ENCODE peak calls at places on chromosomes 4 and X, in four cellular contexts. One of them, this sample, is unnamed.
A peak's percentile ranks its signal among the peaks of the same experiment; 100 is the strongest.

GRCh38 chr4:121072836-121073362 is 564 bp upstream of the NDNF start:
- DNase-seq in IMR-90: no peak
- DNase-seq in H9: peak; percentile 39
- DNase-seq in H1: no peak
- DNase-seq in this sample: peak; percentile 63

GRCh38 chr4:12409507-12410190 is 981.0 kb upstream of the HS3ST1 start:
- DNase-seq in IMR-90: no peak
- DNase-seq in H9: no peak
- DNase-seq in H1: no peak
- DNase-seq in this sample: no peak

GRCh38 chr4:85823295-85823694 is 348.3 kb downstream of the ARHGAP24 start:
- DNase-seq in IMR-90: peak; percentile 62
- DNase-seq in H9: peak; percentile 33
- DNase-seq in H1: no peak
- DNase-seq in this sample: peak; percentile 66

GRCh38 chr4:98682719-98683118 is 24.3 kb upstream of the TSPAN5 start:
- DNase-seq in IMR-90: peak; percentile 61
- DNase-seq in H9: no peak
- DNase-seq in H1: no peak
- DNase-seq in this sample: no peak

GRCh38 chr4:56958111-56958517 is 19.3 kb downstream of the NOA1 start:
- DNase-seq in IMR-90: peak; percentile 100
- DNase-seq in H9: no peak
- DNase-seq in H1: no peak
- DNase-seq in this sample: no peak

GRCh38 chr4:79492148-79492547 is 84.1 kb upstream of the GK2 start:
- DNase-seq in IMR-90: no peak
- DNase-seq in H9: no peak
- DNase-seq in H1: no peak
- DNase-seq in this sample: no peak

GRCh38 chr4:150010525-150011126 is 67.6 kb upstream of the DCLK2 start:
- DNase-seq in IMR-90: peak; percentile 72
- DNase-seq in H9: peak; percentile 43
- DNase-seq in H1: no peak
- DNase-seq in this sample: peak; percentile 82

GRCh38 chr4:187604984-187605383 is 390.6 kb upstream of the ZFP42 start:
- DNase-seq in IMR-90: no peak
- DNase-seq in H9: peak; percentile 38
- DNase-seq in H1: no peak
- DNase-seq in this sample: no peak

GRCh38 chrX:118665204-118665603 is 62.2 kb upstream of the IL13RA1 start:
- DNase-seq in IMR-90: no peak
- DNase-seq in H9: no peak
- DNase-seq in H1: no peak
- DNase-seq in this sample: no peak
- H4K5ac ChIP-seq in IMR-90: no peak overlapping the region
- H4K5ac ChIP-seq in H9: no peak overlapping the region
- H4K5ac ChIP-seq in H1: no peak overlapping the region
- H4K5ac ChIP-seq in this sample: no peak overlapping the region

DNA sequence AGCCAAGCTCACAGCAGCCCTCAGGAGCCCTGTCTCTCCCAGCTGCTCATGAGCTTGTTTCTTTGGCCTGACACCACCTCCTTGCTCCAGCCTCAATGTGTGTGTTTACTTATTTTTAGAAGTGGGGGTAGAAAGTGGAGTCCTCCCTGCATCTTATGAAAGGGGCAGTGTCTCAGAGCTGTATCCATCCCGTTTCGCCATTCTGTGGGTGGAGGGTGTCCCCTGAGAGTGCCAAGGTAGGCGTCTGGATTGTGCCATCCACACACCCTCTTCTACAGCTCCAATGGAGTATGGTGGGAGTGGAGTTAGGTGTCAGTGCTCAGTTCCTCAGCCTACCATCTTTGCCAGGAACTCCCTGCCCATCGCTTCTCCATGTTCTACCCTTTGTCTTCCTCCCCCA is 8.3 kb downstream of the SPON2 start:
- DNase-seq in IMR-90: no peak
- DNase-seq in H9: no peak
- DNase-seq in H1: no peak
- DNase-seq in this sample: no peak
- H3K23ac ChIP-seq in IMR-90: no peak overlapping the region
- H3K23ac ChIP-seq in H9: no peak overlapping the region
- H3K23ac ChIP-seq in H1: no peak overlapping the region
- H3K23ac ChIP-seq in this sample: no peak overlapping the region

GRCh38 chr4:157196050-157196449 is 24.5 kb upstream of the GRIA2 start:
- DNase-seq in IMR-90: no peak
- DNase-seq in H9: peak; percentile 39
- DNase-seq in H1: no peak
- DNase-seq in this sample: peak; percentile 11
- H4K5ac ChIP-seq in IMR-90: no peak overlapping the region
- H4K5ac ChIP-seq in H9: no peak overlapping the region
- H4K5ac ChIP-seq in H1: no peak overlapping the region
- H4K5ac ChIP-seq in this sample: no peak overlapping the region

DNA sequence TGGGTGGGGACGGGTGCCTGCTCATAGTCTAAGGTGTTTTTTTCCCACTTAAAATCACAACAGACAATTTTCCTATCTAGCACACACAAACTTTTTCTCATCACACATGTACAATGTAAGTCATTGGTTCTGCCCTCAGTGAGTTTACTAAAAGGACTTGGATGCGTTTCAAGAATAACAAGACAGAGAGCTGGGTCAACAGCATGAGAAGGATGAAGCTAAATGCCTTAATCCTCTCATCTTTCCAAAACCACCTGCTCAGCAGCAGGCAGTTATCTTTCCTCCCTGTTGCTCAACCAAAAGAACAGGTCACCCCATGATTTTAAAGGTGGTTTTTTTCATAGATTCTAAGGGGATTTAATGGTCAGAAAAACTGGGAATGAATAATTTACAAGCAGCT is 40.1 kb downstream of the OFD1 start:
- DNase-seq in IMR-90: peak; percentile 23
- DNase-seq in H9: no peak
- DNase-seq in H1: no peak
- DNase-seq in this sample: no peak
- H3K23ac ChIP-seq in IMR-90: no peak overlapping the region
- H3K23ac ChIP-seq in H9: no peak overlapping the region
- H3K23ac ChIP-seq in H1: no peak overlapping the region
- H3K23ac ChIP-seq in this sample: no peak overlapping the region

GRCh38 chr4:77801260-77801608 is 17.9 kb downstream of the CNOT6L start:
- DNase-seq in IMR-90: no peak
- DNase-seq in H9: no peak
- DNase-seq in H1: no peak
- DNase-seq in this sample: no peak

GRCh38 chr4:77804471-77804870 is 14.7 kb downstream of the CNOT6L start:
- DNase-seq in IMR-90: peak; percentile 31
- DNase-seq in H9: no peak
- DNase-seq in H1: no peak
- DNase-seq in this sample: no peak

GRCh38 chr4:77800077-77800476 is 19.1 kb downstream of the CNOT6L start:
- DNase-seq in IMR-90: no peak
- DNase-seq in H9: no peak
- DNase-seq in H1: no peak
- DNase-seq in this sample: no peak

GRCh38 chr4:77800483-77801259 is 18.5 kb downstream of the CNOT6L start:
- DNase-seq in IMR-90: peak; percentile 44
- DNase-seq in H9: no peak
- DNase-seq in H1: no peak
- DNase-seq in this sample: no peak

DNA sequence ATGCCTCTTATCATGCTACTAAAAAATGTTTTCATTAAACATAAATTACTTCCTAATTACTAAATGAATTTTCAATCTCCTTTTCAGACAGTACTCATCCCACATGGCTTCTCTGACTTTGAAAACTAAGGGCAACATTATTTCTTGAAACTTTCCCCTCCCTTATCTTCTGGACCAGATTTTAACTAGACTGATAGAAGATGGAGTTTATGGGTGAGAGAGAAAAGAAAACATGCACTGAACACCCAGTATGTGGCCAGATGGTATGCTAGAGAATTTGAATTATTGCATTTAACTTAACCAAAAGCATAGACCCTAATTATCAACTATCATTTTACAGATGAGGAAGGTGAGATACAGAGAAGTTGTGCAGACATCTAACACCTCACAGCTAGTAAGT is 16.8 kb downstream of the CNOT6L start:
- DNase-seq in IMR-90: no peak
- DNase-seq in H9: no peak
- DNase-seq in H1: no peak
- DNase-seq in this sample: no peak
- H4K5ac ChIP-seq in IMR-90: no peak overlapping the region
- H4K5ac ChIP-seq in H9: no peak overlapping the region
- H4K5ac ChIP-seq in H1: no peak overlapping the region
- H4K5ac ChIP-seq in this sample: no peak overlapping the region

DNA sequence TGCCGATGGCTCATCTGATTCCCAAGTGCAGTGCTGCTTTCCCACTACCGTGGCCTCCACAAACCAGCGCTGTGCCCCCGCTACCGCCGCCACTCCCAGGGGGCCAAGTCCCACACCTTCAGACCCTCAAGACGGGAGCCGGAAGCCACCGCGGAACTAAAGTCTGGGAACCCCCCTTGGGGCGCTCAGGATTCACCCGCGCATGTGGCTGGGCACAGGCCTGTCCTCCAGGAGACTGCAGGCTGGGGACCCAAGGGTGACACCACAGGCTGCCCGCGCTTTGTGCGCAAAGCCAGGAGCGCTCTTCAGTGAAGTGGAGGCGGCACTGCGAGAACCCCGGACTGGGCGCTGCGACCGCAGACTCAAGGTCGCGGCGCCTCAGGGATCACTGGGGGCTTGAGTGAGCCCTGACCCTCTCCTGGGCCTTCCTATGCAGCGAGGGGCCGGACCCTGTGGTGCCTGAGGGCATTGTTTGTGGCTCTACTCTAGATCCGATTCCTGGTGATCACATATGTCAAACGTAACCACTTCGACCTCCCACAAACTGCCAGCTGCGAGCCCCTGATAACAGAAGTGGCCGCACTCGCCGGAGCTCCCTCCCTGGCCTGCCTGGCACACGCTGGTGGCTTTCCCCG is 20.4 kb upstream of the TBC1D14 start:
- DNase-seq in IMR-90: no peak
- DNase-seq in H9: no peak
- DNase-seq in H1: no peak
- DNase-seq in this sample: no peak
- H3K23ac ChIP-seq in IMR-90: no peak overlapping the region
- H3K23ac ChIP-seq in H9: no peak overlapping the region
- H3K23ac ChIP-seq in H1: no peak overlapping the region
- H3K23ac ChIP-seq in this sample: no peak overlapping the region

GRCh38 chrX:131975851-131976250 is 47.3 kb upstream of the STK26 start:
- DNase-seq in IMR-90: no peak
- DNase-seq in H9: no peak
- DNase-seq in H1: no peak
- DNase-seq in this sample: peak; percentile 14
- H4K5ac ChIP-seq in IMR-90: no peak overlapping the region
- H4K5ac ChIP-seq in H9: no peak overlapping the region
- H4K5ac ChIP-seq in H1: no peak overlapping the region
- H4K5ac ChIP-seq in this sample: no peak overlapping the region

GRCh38 chr4:48779998-48780866 is at the start of gene FRYL:
- DNase-seq in IMR-90: peak; percentile 99
- DNase-seq in H9: peak; percentile 100
- DNase-seq in H1: peak; percentile 96
- DNase-seq in this sample: peak; percentile 100
- H3K23ac ChIP-seq in IMR-90: peak within 1 kb of the TSS; percentile 84
- H3K23ac ChIP-seq in H9: peak within 1 kb of the TSS; percentile 71
- H3K23ac ChIP-seq in H1: no peak within 1 kb of the TSS
- H3K23ac ChIP-seq in this sample: peak within 1 kb of the TSS; percentile 73

GRCh38 chr4:140089216-140089615 is 64.8 kb downstream of the MAML3 start:
- DNase-seq in IMR-90: no peak
- DNase-seq in H9: no peak
- DNase-seq in H1: no peak
- DNase-seq in this sample: no peak

GRCh38 chr4:140092094-140092820 is 61.7 kb downstream of the MAML3 start:
- DNase-seq in IMR-90: no peak
- DNase-seq in H9: peak; percentile 81
- DNase-seq in H1: peak; percentile 72
- DNase-seq in this sample: peak; percentile 98

GRCh38 chr4:140088317-140088967 is 65.5 kb downstream of the MAML3 start:
- DNase-seq in IMR-90: peak; percentile 59
- DNase-seq in H9: no peak
- DNase-seq in H1: no peak
- DNase-seq in this sample: peak; percentile 69

GRCh38 chr4:140091305-140091704 is 62.7 kb downstream of the MAML3 start:
- DNase-seq in IMR-90: no peak
- DNase-seq in H9: no peak
- DNase-seq in H1: no peak
- DNase-seq in this sample: no peak

GRCh38 chr4:140090215-140090731 is 63.7 kb downstream of the MAML3 start:
- DNase-seq in IMR-90: peak; percentile 35
- DNase-seq in H9: no peak
- DNase-seq in H1: no peak
- DNase-seq in this sample: peak; percentile 89
- H4K5ac ChIP-seq in IMR-90: no peak overlapping the region
- H4K5ac ChIP-seq in H9: no peak overlapping the region
- H4K5ac ChIP-seq in H1: no peak overlapping the region
- H4K5ac ChIP-seq in this sample: no peak overlapping the region

This sample was measured in mesendoderm.